ENCODE peak calls at places on chromosomes 5 and 9, in six cellular contexts. One of them, this sample, is unnamed.
A peak's percentile ranks its signal among the peaks of the same experiment; 100 is the strongest.

GRCh38 chr5:64156276-64156675 is 9.4 kb upstream of the RNF180 start:
- DNase-seq in left ventricle myocardium inferior: no peak
- DNase-seq in posterior cingulate gyrus: no peak
- DNase-seq in body of pancreas: no peak
- DNase-seq in heart left ventricle: no peak
- DNase-seq in keratinocyte: no peak
- DNase-seq in this sample: no peak

GRCh38 chr5:167233507-167233906 is 1057.9 kb upstream of the WWC1 start:
- DNase-seq in left ventricle myocardium inferior: no peak
- DNase-seq in posterior cingulate gyrus: no peak
- DNase-seq in body of pancreas: no peak
- DNase-seq in keratinocyte: no peak
- DNase-seq in heart left ventricle: no peak
- DNase-seq in this sample: no peak

GRCh38 chr9:134178781-134179551 is 14.6 kb upstream of the RNU6ATAC start:
- DNase-seq in body of pancreas: peak; percentile 61
- DNase-seq in heart left ventricle: peak; percentile 61
- DNase-seq in posterior cingulate gyrus: peak; percentile 16
- DNase-seq in left ventricle myocardium inferior: peak; percentile 53
- DNase-seq in keratinocyte: no peak
- DNase-seq in this sample: no peak

GRCh38 chr9:129676970-129677369 is 11.5 kb downstream of the PRRX2 start:
- DNase-seq in heart left ventricle: no peak
- DNase-seq in keratinocyte: no peak
- DNase-seq in left ventricle myocardium inferior: no peak
- DNase-seq in posterior cingulate gyrus: no peak
- DNase-seq in body of pancreas: no peak
- DNase-seq in this sample: no peak

GRCh38 chr9:127628644-127629467 is 16.8 kb downstream of the STXBP1 start:
- DNase-seq in posterior cingulate gyrus: no peak
- DNase-seq in heart left ventricle: peak; percentile 71
- DNase-seq in body of pancreas: peak; percentile 21
- DNase-seq in left ventricle myocardium inferior: peak; percentile 61
- DNase-seq in keratinocyte: peak; percentile 60
- DNase-seq in this sample: no peak

GRCh38 chr5:176573564-176574296 is 24.6 kb downstream of the CDHR2 start:
- DNase-seq in body of pancreas: peak; percentile 68
- DNase-seq in keratinocyte: no peak
- DNase-seq in heart left ventricle: peak; percentile 61
- DNase-seq in left ventricle myocardium inferior: peak; percentile 70
- DNase-seq in posterior cingulate gyrus: peak; percentile 82
- DNase-seq in this sample: no peak

GRCh38 chr9:129944501-129945116 is 98.4 kb downstream of the FNBP1 start:
- DNase-seq in heart left ventricle: no peak
- DNase-seq in keratinocyte: no peak
- DNase-seq in body of pancreas: peak; percentile 40
- DNase-seq in left ventricle myocardium inferior: no peak
- DNase-seq in posterior cingulate gyrus: no peak
- DNase-seq in this sample: no peak

GRCh38 chr9:107839371-107839770 is 349.8 kb upstream of the KLF4 start:
- DNase-seq in posterior cingulate gyrus: no peak
- DNase-seq in heart left ventricle: no peak
- DNase-seq in keratinocyte: no peak
- DNase-seq in left ventricle myocardium inferior: no peak
- DNase-seq in body of pancreas: no peak
- DNase-seq in this sample: no peak

GRCh38 chr5:78235289-78235688 is 59.2 kb downstream of the AP3B1 start:
- DNase-seq in posterior cingulate gyrus: no peak
- DNase-seq in left ventricle myocardium inferior: no peak
- DNase-seq in heart left ventricle: no peak
- DNase-seq in keratinocyte: no peak
- DNase-seq in body of pancreas: peak; percentile 43
- DNase-seq in this sample: no peak

GRCh38 chr5:81786509-81786908 is 35.6 kb upstream of the SSBP2 start:
- DNase-seq in posterior cingulate gyrus: no peak
- DNase-seq in body of pancreas: no peak
- DNase-seq in keratinocyte: peak; percentile 71
- DNase-seq in heart left ventricle: no peak
- DNase-seq in left ventricle myocardium inferior: no peak
- DNase-seq in this sample: no peak

GRCh38 chr5:67015577-67016290 is 180.9 kb downstream of the CD180 start:
- DNase-seq in heart left ventricle: no peak
- DNase-seq in keratinocyte: no peak
- DNase-seq in left ventricle myocardium inferior: no peak
- DNase-seq in body of pancreas: no peak
- DNase-seq in posterior cingulate gyrus: no peak
- DNase-seq in this sample: no peak

GRCh38 chr5:160260006-160260775 is 30.9 kb downstream of the FABP6 start:
- DNase-seq in keratinocyte: no peak
- DNase-seq in posterior cingulate gyrus: no peak
- DNase-seq in left ventricle myocardium inferior: no peak
- DNase-seq in heart left ventricle: no peak
- DNase-seq in body of pancreas: no peak
- DNase-seq in this sample: no peak

GRCh38 chr5:172175263-172175719 is 12.7 kb downstream of the STK10 start:
- DNase-seq in body of pancreas: peak; percentile 69
- DNase-seq in posterior cingulate gyrus: no peak
- DNase-seq in keratinocyte: no peak
- DNase-seq in heart left ventricle: peak; percentile 68
- DNase-seq in left ventricle myocardium inferior: peak; percentile 57
- DNase-seq in this sample: no peak

GRCh38 chr5:124365491-124365890 is 380.9 kb downstream of the ZNF608 start:
- DNase-seq in keratinocyte: no peak
- DNase-seq in heart left ventricle: no peak
- DNase-seq in body of pancreas: no peak
- DNase-seq in posterior cingulate gyrus: no peak
- DNase-seq in left ventricle myocardium inferior: no peak
- DNase-seq in this sample: no peak

GRCh38 chr5:40258205-40258604 is 421.5 kb upstream of the PTGER4 start:
- DNase-seq in posterior cingulate gyrus: no peak
- DNase-seq in heart left ventricle: no peak
- DNase-seq in body of pancreas: no peak
- DNase-seq in left ventricle myocardium inferior: no peak
- DNase-seq in keratinocyte: no peak
- DNase-seq in this sample: no peak

GRCh38 chr5:16508730-16509531 is 43.3 kb upstream of the ZNF622 start:
- DNase-seq in posterior cingulate gyrus: no peak
- DNase-seq in heart left ventricle: peak; percentile 89
- DNase-seq in left ventricle myocardium inferior: peak; percentile 78
- DNase-seq in keratinocyte: peak; percentile 26
- DNase-seq in body of pancreas: peak; percentile 95
- DNase-seq in this sample: no peak

GRCh38 chr9:7451062-7451461 is 348.5 kb downstream of the DMAC1 start:
- DNase-seq in left ventricle myocardium inferior: no peak
- DNase-seq in body of pancreas: no peak
- DNase-seq in heart left ventricle: no peak
- DNase-seq in keratinocyte: no peak
- DNase-seq in posterior cingulate gyrus: no peak
- DNase-seq in this sample: no peak

GRCh38 chr9:135799261-135799660 is 97.3 kb downstream of the KCNT1 start:
- DNase-seq in keratinocyte: no peak
- DNase-seq in heart left ventricle: no peak
- DNase-seq in body of pancreas: no peak
- DNase-seq in left ventricle myocardium inferior: no peak
- DNase-seq in posterior cingulate gyrus: no peak
- DNase-seq in this sample: no peak

GRCh38 chr9:112124156-112124555 is 50.9 kb downstream of the SUSD1 start:
- DNase-seq in heart left ventricle: no peak
- DNase-seq in left ventricle myocardium inferior: no peak
- DNase-seq in posterior cingulate gyrus: no peak
- DNase-seq in body of pancreas: peak; percentile 11
- DNase-seq in keratinocyte: no peak
- DNase-seq in this sample: no peak

GRCh38 chr5:133321833-133322420 is 270.1 kb downstream of the HSPA4 start:
- DNase-seq in heart left ventricle: no peak
- DNase-seq in posterior cingulate gyrus: no peak
- DNase-seq in keratinocyte: no peak
- DNase-seq in left ventricle myocardium inferior: no peak
- DNase-seq in body of pancreas: peak; percentile 32
- DNase-seq in this sample: no peak

GRCh38 chr5:4647056-4647455 is 493.1 kb upstream of the ADAMTS16 start:
- DNase-seq in keratinocyte: no peak
- DNase-seq in posterior cingulate gyrus: no peak
- DNase-seq in heart left ventricle: no peak
- DNase-seq in body of pancreas: no peak
- DNase-seq in left ventricle myocardium inferior: no peak
- DNase-seq in this sample: no peak

GRCh38 chr5:29150840-29151239 is 2042.6 kb upstream of the CDH6 start:
- DNase-seq in body of pancreas: no peak
- DNase-seq in left ventricle myocardium inferior: no peak
- DNase-seq in heart left ventricle: no peak
- DNase-seq in posterior cingulate gyrus: no peak
- DNase-seq in keratinocyte: no peak
- DNase-seq in this sample: no peak

GRCh38 chr5:132677191-132677590 is 3.4 kb downstream of the IL4 start:
- DNase-seq in left ventricle myocardium inferior: no peak
- DNase-seq in keratinocyte: peak; percentile 7
- DNase-seq in heart left ventricle: peak; percentile 45
- DNase-seq in body of pancreas: peak; percentile 40
- DNase-seq in posterior cingulate gyrus: no peak
- DNase-seq in this sample: no peak

GRCh38 chr9:91100878-91101450 is 260.8 kb downstream of the AUH start:
- DNase-seq in heart left ventricle: peak; percentile 68
- DNase-seq in left ventricle myocardium inferior: peak; percentile 58
- DNase-seq in keratinocyte: no peak
- DNase-seq in body of pancreas: peak; percentile 20
- DNase-seq in posterior cingulate gyrus: no peak
- DNase-seq in this sample: no peak

GRCh38 chr9:105187781-105188180 is 56.7 kb upstream of the SLC44A1 start:
- DNase-seq in keratinocyte: no peak
- DNase-seq in heart left ventricle: no peak
- DNase-seq in posterior cingulate gyrus: no peak
- DNase-seq in left ventricle myocardium inferior: no peak
- DNase-seq in body of pancreas: no peak
- DNase-seq in this sample: no peak

GRCh38 chr5:79736528-79737514 is 47.2 kb downstream of the CMYA5 start:
- DNase-seq in left ventricle myocardium inferior: no peak
- DNase-seq in body of pancreas: no peak
- DNase-seq in posterior cingulate gyrus: no peak
- DNase-seq in keratinocyte: no peak
- DNase-seq in heart left ventricle: no peak
- DNase-seq in this sample: no peak

GRCh38 chr5:230711-231110 is 12.6 kb downstream of the SDHA start:
- DNase-seq in body of pancreas: no peak
- DNase-seq in keratinocyte: no peak
- DNase-seq in heart left ventricle: no peak
- DNase-seq in left ventricle myocardium inferior: no peak
- DNase-seq in posterior cingulate gyrus: no peak
- DNase-seq in this sample: no peak

GRCh38 chr5:57834829-57835554 is 352.4 kb upstream of the ACTBL2 start:
- DNase-seq in body of pancreas: no peak
- DNase-seq in left ventricle myocardium inferior: no peak
- DNase-seq in heart left ventricle: no peak
- DNase-seq in posterior cingulate gyrus: no peak
- DNase-seq in keratinocyte: no peak
- DNase-seq in this sample: no peak

GRCh38 chr5:1113332-1113690 is 1.4 kb upstream of the SLC12A7 start:
- DNase-seq in posterior cingulate gyrus: no peak
- DNase-seq in keratinocyte: no peak
- DNase-seq in left ventricle myocardium inferior: no peak
- DNase-seq in heart left ventricle: no peak
- DNase-seq in body of pancreas: no peak
- DNase-seq in this sample: no peak

GRCh38 chr9:114538241-114538640 is 33.0 kb upstream of the WHRN start:
- DNase-seq in body of pancreas: no peak
- DNase-seq in heart left ventricle: no peak
- DNase-seq in left ventricle myocardium inferior: no peak
- DNase-seq in keratinocyte: peak; percentile 77
- DNase-seq in posterior cingulate gyrus: no peak
- DNase-seq in this sample: no peak

GRCh38 chr9:124439661-124440243 is 10.5 kb upstream of the ADGRD2 start:
- DNase-seq in heart left ventricle: no peak
- DNase-seq in body of pancreas: no peak
- DNase-seq in keratinocyte: no peak
- DNase-seq in posterior cingulate gyrus: no peak
- DNase-seq in left ventricle myocardium inferior: no peak
- DNase-seq in this sample: no peak

GRCh38 chr9:95003694-95004451 is 277.4 kb downstream of the AOPEP start:
- DNase-seq in left ventricle myocardium inferior: peak; percentile 66
- DNase-seq in keratinocyte: no peak
- DNase-seq in posterior cingulate gyrus: no peak
- DNase-seq in heart left ventricle: peak; percentile 74
- DNase-seq in body of pancreas: peak; percentile 63
- DNase-seq in this sample: no peak

GRCh38 chr5:126369995-126370731 is 53.0 kb upstream of the GRAMD2B start:
- DNase-seq in body of pancreas: peak; percentile 46
- DNase-seq in heart left ventricle: no peak
- DNase-seq in left ventricle myocardium inferior: no peak
- DNase-seq in posterior cingulate gyrus: no peak
- DNase-seq in keratinocyte: no peak
- DNase-seq in this sample: no peak

GRCh38 chr9:129333961-129334743 is 156.1 kb upstream of the IER5L start:
- DNase-seq in keratinocyte: peak; percentile 95
- DNase-seq in left ventricle myocardium inferior: peak; percentile 93
- DNase-seq in posterior cingulate gyrus: peak; percentile 54
- DNase-seq in body of pancreas: peak; percentile 97
- DNase-seq in heart left ventricle: peak; percentile 94
- DNase-seq in this sample: no peak

GRCh38 chr9:111099199-111100005 is 61.1 kb upstream of the LPAR1 start:
- DNase-seq in body of pancreas: no peak
- DNase-seq in posterior cingulate gyrus: no peak
- DNase-seq in keratinocyte: no peak
- DNase-seq in left ventricle myocardium inferior: no peak
- DNase-seq in heart left ventricle: no peak
- DNase-seq in this sample: no peak

GRCh38 chr5:102959055-102959454 is 160.9 kb downstream of the GIN1 start:
- DNase-seq in posterior cingulate gyrus: no peak
- DNase-seq in heart left ventricle: no peak
- DNase-seq in body of pancreas: no peak
- DNase-seq in left ventricle myocardium inferior: no peak
- DNase-seq in keratinocyte: peak; percentile 28
- DNase-seq in this sample: no peak

GRCh38 chr5:135398160-135398854 is 724 bp downstream of the MACROH2A1 start:
- DNase-seq in heart left ventricle: no peak
- DNase-seq in body of pancreas: peak; percentile 32
- DNase-seq in keratinocyte: no peak
- DNase-seq in posterior cingulate gyrus: no peak
- DNase-seq in left ventricle myocardium inferior: no peak
- DNase-seq in this sample: no peak

This sample was measured in vagina.